ENCODE peak calls at places on chromosome 2, in five cellular contexts. Z, L, W, Q and Y are unnamed samples.

GRCh38 chr2:234496442-234496834 is 443 bp downstream of the ARL4C start:
- DNase-seq in Z (no peak), L (no peak), Q (peak), W (no peak), Y (no peak)

GRCh38 chr2:237453671-237454070 is 33.4 kb upstream of the MLPH start:
- DNase-seq in W (no peak), L (no peak), Q (no peak), Z (no peak), Y (no peak)

GRCh38 chr2:146239392-146240135 is 1605.3 kb upstream of the ACVR2A start:
- DNase-seq in Z (no peak), Q (no peak), L (no peak), W (peak), Y (no peak)

GRCh38 chr2:38997784-38998183 is 108.1 kb downstream of the ARHGEF33 start:
- DNase-seq in Q (no peak), W (peak), L (no peak), Z (no peak), Y (no peak)

GRCh38 chr2:157257312-157258252 is at the start of gene GALNT5:
- DNase-seq in Z (peak), Q (no peak), W (peak), L (no peak), Y (peak)

GRCh38 chr2:103289101-103289725 is 527.4 kb downstream of the TMEM182 start:
- DNase-seq in Z (no peak), Q (no peak), L (no peak), W (no peak), Y (no peak)

GRCh38 chr2:230714122-230714453 is 1.4 kb downstream of the CAB39 start:
- DNase-seq in W (peak), L (no peak), Q (peak), Z (peak), Y (no peak)

GRCh38 chr2:197113221-197113831 is 186.8 kb upstream of the PGAP1 start:
- DNase-seq in L (no peak), Z (no peak), W (peak), Q (no peak), Y (no peak)

GRCh38 chr2:96436416-96436815 is 68.7 kb downstream of the NEURL3 start:
- DNase-seq in L (no peak), Q (no peak), W (no peak), Z (no peak), Y (no peak)

GRCh38 chr2:20630967-20631366 is 19.9 kb downstream of the HS1BP3 start:
- DNase-seq in Q (no peak), Z (no peak), W (no peak), L (no peak), Y (no peak)

GRCh38 chr2:202542142-202542541 is 92.6 kb upstream of the FAM117B start:
- DNase-seq in W (no peak), Q (no peak), L (no peak), Z (no peak), Y (no peak)

DNA sequence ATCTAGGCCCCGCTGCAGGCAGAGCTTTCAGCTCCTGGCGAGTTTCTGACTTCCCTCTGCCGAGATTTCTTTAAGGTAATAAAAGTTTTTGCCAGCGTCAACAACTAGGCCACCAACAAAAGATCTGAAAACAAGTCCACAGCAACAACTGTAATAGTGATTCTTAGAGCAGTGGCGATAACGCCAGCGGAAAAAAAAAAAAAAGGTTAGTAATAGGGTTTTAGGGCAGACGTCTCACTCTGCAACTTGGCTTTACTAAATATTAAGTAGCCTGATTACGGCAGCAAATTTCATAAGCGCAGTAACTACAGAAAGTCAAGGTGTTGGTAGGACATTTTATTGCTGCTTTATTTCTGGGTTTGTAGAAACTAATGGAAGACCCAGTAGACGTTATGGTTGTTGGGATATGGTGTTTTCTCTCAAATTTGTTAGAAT is 468 bp downstream of the SLC30A6 start:
- DNase-seq in L (no peak), W (no peak), Q (no peak), Z (no peak), Y (no peak)
- H2BK12ac ChIP-seq in L (no peak), W (no peak), Q (no peak), Z (no peak), Y (no peak)

DNA sequence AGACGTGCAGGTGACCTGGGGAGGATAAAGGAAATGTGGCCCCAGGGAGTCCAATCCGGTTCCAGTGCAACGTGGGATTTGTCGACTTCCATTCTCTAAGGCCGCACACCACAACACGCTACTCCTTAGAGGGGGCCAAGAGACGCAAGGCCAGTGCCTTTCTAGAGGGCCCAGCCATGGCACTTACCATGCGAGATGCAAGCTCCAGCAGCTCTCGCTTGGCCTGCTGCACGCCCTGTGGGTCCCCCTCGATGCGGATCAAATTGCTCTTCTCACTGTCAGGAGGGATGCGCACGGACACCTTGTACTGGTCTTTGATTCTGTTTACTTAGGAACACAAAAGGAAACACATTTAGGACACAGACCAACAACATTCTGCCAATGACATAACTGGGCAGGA is 61.2 kb downstream of the ANO7 start:
- DNase-seq in Q (no peak), L (no peak), Z (no peak), W (no peak), Y (no peak)
- H2BK12ac ChIP-seq in Q (no peak), L (no peak), Z (no peak), W (no peak), Y (no peak)

DNA sequence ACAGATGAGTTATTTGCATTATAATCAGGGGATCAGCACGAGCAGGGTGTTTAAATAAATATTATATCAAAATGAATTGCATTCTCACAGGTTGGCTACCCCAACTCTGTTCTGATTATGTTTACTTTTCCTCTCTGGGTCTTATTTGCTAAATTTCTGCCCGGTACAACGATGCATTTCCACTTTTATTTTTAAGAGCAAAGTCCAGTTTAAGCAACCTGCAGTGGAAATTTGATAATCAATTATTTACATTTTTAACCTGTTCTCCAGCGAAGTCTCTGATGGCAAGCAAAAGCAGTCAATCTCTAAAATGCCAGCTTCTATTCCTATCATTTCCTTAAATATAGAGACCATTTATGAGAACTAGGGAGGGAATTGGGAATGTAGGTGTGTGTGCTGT is 966.6 kb upstream of the SOX11 start:
- DNase-seq in Q (no peak), Z (no peak), L (no peak), W (no peak), Y (no peak)
- H2BK12ac ChIP-seq in Q (no peak), Z (no peak), L (no peak), W (no peak), Y (no peak)

GRCh38 chr2:42859801-42860200 is 67.4 kb upstream of the HAAO start:
- DNase-seq in L (no peak), Q (no peak), W (no peak), Z (no peak), Y (no peak)

GRCh38 chr2:42863320-42863719 is 70.9 kb upstream of the HAAO start:
- DNase-seq in Z (no peak), W (no peak), Q (no peak), L (no peak), Y (no peak)

GRCh38 chr2:42862669-42863185 is 70.3 kb upstream of the HAAO start:
- DNase-seq in L (no peak), Z (no peak), Q (no peak), W (no peak), Y (no peak)

GRCh38 chr2:42860518-42861094 is 68.2 kb upstream of the HAAO start:
- DNase-seq in W (no peak), L (no peak), Q (no peak), Z (no peak), Y (no peak)

DNA sequence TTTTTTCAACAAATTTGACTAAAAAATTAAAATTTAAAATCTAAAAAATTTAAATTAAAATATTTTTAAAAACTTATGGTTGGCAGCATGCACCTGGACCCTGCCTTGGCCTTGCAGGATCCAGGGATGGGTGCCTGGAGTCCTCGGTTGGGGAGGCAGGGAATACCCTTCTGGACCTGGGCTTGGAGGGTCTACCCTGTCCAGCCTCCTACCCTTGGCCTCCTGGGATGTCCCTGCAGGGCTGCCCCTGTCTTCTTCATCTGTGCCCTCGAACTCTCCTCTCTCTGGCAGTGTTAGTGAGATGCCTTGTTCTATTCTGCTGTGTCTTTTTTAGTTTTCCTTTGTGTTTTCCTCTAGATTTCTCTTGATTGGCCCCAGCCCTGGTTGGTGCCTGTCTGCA is 68.9 kb upstream of the HAAO start:
- DNase-seq in Z (no peak), L (no peak), W (no peak), Q (no peak), Y (no peak)
- H2BK12ac ChIP-seq in Z (peak), L (no peak), W (peak), Q (peak), Y (no peak)

GRCh38 chr2:26933638-26934334 is 36.7 kb upstream of the MAPRE3 start:
- DNase-seq in W (no peak), L (no peak), Q (no peak), Z (no peak), Y (no peak)
- H2BK12ac ChIP-seq in W (no peak), L (no peak), Q (no peak), Z (no peak), Y (no peak)

DNA sequence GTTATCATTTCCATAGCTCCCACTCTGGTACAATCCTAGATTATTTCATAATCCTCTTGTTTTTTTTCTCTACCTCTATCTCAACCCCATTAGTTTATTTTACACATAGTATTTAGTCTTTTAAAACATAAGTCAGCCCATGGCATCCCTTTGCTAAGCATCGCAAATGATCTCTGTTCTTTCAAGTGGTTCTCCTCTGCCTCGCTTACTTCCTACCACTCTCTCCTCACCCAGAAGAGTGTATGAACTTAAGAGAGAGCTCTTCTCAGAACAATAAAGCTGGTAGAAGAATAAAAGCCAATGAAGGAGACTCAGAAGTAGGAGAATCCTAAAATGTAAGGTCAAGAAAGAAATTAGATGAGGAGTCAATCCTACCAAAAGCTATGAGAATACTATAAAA is 12.2 kb upstream of the ITPRID2 start:
- DNase-seq in W (no peak), Z (no peak), L (no peak), Q (no peak), Y (no peak)
- H2BK12ac ChIP-seq in W (no peak), Z (no peak), L (no peak), Q (no peak), Y (no peak)

DNA sequence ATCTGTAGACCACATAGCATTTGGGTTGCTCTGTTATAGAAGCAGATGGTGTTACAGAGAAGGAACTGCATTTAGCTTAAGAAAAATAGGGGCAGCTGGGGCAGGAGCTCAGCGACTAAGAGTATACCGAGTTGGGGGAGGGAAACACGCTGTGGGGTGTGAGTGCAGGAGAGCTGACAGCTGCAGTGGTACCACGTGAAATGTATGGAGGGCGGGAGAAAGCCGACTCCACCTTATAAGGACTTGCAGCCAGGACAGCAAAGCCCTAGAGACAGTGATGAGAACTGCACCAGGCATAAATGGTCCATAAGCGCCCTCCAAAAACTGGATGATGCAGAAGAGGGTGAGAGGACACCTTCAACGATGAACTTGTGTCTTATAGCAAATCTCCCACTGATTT is 237.6 kb downstream of the PRKCE start:
- DNase-seq in W (no peak), Z (no peak), Q (no peak), L (no peak), Y (peak)
- H2BK12ac ChIP-seq in W (no peak), Z (no peak), Q (no peak), L (no peak), Y (no peak)

GRCh38 chr2:100126172-100126571 is 16.2 kb downstream of the AFF3 start:
- DNase-seq in Z (no peak), L (no peak), Q (no peak), W (no peak), Y (no peak)
- H2BK12ac ChIP-seq in Z (no peak), L (no peak), Q (no peak), W (no peak), Y (no peak)